ENCODE peak calls at places on chromosomes 6 and 20, in eight cellular contexts. L is heart left ventricle, Z is upper lobe of right lung, U is HepG2, Q is A549, X is esophagus squamous epithelium, C is IMR-90, K is right lobe of liver. O is an unnamed sample.

GRCh38 chr6:169556758-169557505 is 144.9 kb downstream of the WDR27 start:
- DNase-seq in L (no peak), Z (no peak), U (no peak), Q (no peak), X (no peak), C (no peak), K (no peak), O (no peak)

GRCh38 chr6:52610745-52611355 is 34.0 kb upstream of the TRAM2 start:
- DNase-seq in L (no peak), Z (no peak), U (peak; percentile 40), Q (no peak), X (no peak), C (peak; percentile 72), K (no peak), O (no peak)

GRCh38 chr6:107153061-107153460 is 37.7 kb upstream of the BEND3 start:
- DNase-seq in L (no peak), Z (no peak), U (no peak), Q (no peak), X (no peak), C (peak; percentile 69), K (no peak), O (no peak)

GRCh38 chr6:110654096-110654820 is 161.0 kb downstream of the CDK19 start:
- DNase-seq in L (no peak), Z (no peak), U (peak; percentile 80), Q (peak; percentile 4), X (no peak), C (peak; percentile 25), K (no peak), O (no peak)

GRCh38 chr6:127859956-127860355 is 40.9 kb downstream of the THEMIS start:
- DNase-seq in L (no peak), Z (no peak), U (no peak), Q (no peak), X (no peak), C (no peak), K (no peak), O (no peak)

GRCh38 chr6:157528931-157529653 is 148.1 kb downstream of the ZDHHC14 start:
- DNase-seq in L (no peak), Z (no peak), U (peak; percentile 73), Q (no peak), X (no peak), C (no peak), K (no peak), O (no peak)

GRCh38 chr6:3226422-3227362 is 761 bp downstream of the TUBB2B start:
- DNase-seq in L (no peak), Z (peak; percentile 69), U (no peak), Q (no peak), X (no peak), C (no peak), K (no peak), O (no peak)

GRCh38 chr6:161161889-161162624 is 111.8 kb downstream of the AGPAT4 start:
- DNase-seq in L (no peak), Z (no peak), U (no peak), Q (no peak), X (no peak), C (peak; percentile 59), K (no peak), O (no peak)

GRCh38 chr6:116536216-116536621 is 9.3 kb downstream of the TRAPPC3L start:
- DNase-seq in L (no peak), Z (no peak), U (peak; percentile 73), Q (peak; percentile 11), X (no peak), C (peak; percentile 71), K (no peak), O (no peak)

GRCh38 chr20:49562341-49563014 is 5.5 kb downstream of the PTGIS start:
- DNase-seq in L (peak; percentile 87), Z (no peak), U (no peak), Q (no peak), X (no peak), C (peak; percentile 84), K (no peak), O (no peak)

GRCh38 chr20:50635676-50636600 is 55.4 kb downstream of the RIPOR3 start:
- DNase-seq in L (peak; percentile 86), Z (peak; percentile 83), U (peak; percentile 77), Q (peak; percentile 85), X (no peak), C (peak; percentile 49), K (peak; percentile 70), O (no peak)

GRCh38 chr20:6646237-6646636 is 121.2 kb upstream of the BMP2 start:
- DNase-seq in L (no peak), Z (no peak), U (no peak), Q (no peak), X (no peak), C (no peak), K (no peak), O (no peak)

GRCh38 chr6:156583083-156583482 is 194.1 kb upstream of the ARID1B start:
- DNase-seq in L (no peak), Z (no peak), U (no peak), Q (no peak), X (no peak), C (no peak), K (no peak), O (no peak)

GRCh38 chr20:23880426-23880825 is 878 bp upstream of the CST5 start:
- DNase-seq in L (no peak), Z (no peak), U (no peak), Q (no peak), X (no peak), C (peak; percentile 3), K (no peak), O (no peak)

GRCh38 chr6:56803594-56803993 is 151.3 kb upstream of the BEND6 start:
- DNase-seq in L (no peak), Z (no peak), U (no peak), Q (no peak), X (no peak), C (peak; percentile 30), K (no peak), O (no peak)

GRCh38 chr6:3913958-3914337 is 64.8 kb downstream of the FAM50B start:
- DNase-seq in L (no peak), Z (no peak), U (peak; percentile 39), Q (no peak), X (no peak), C (peak; percentile 30), K (no peak), O (no peak)

GRCh38 chr6:154127638-154128037 is 88.6 kb downstream of the OPRM1 start:
- DNase-seq in L (no peak), Z (no peak), U (no peak), Q (no peak), X (no peak), C (no peak), K (no peak), O (no peak)

GRCh38 chr20:62402456-62402855 is 4.6 kb downstream of the CABLES2 start:
- DNase-seq in L (no peak), Z (no peak), U (no peak), Q (no peak), X (no peak), C (no peak), K (no peak), O (no peak)

GRCh38 chr20:62403331-62403730 is 3.8 kb downstream of the CABLES2 start:
- DNase-seq in L (no peak), Z (no peak), U (no peak), Q (no peak), X (no peak), C (no peak), K (no peak), O (no peak)

GRCh38 chr20:62400021-62400420 is 7.1 kb downstream of the CABLES2 start:
- DNase-seq in L (no peak), Z (no peak), U (no peak), Q (no peak), X (no peak), C (no peak), K (no peak), O (no peak)

GRCh38 chr20:62400541-62400940 is 6.5 kb downstream of the CABLES2 start:
- DNase-seq in L (no peak), Z (no peak), U (no peak), Q (no peak), X (no peak), C (no peak), K (no peak), O (no peak)

GRCh38 chr20:62401331-62401779 is 5.7 kb downstream of the CABLES2 start:
- DNase-seq in L (no peak), Z (no peak), U (no peak), Q (peak; percentile 35), X (no peak), C (no peak), K (no peak), O (no peak)
- TF ChIP-seq CTCF in L (no peak), Z (no peak), U (no peak), Q (peak; percentile 18), X (peak; percentile 26), C (no peak), K (no peak), O (no peak)

GRCh38 chr6:118591897-118592296 is 43.8 kb downstream of the PLN start:
- DNase-seq in L (no peak), Z (no peak), U (no peak), Q (no peak), X (no peak), C (no peak), K (no peak), O (no peak)
- H3K27ac ChIP-seq in L (no peak overlapping the region), Z (no peak overlapping the region), U (no peak overlapping the region), Q (no peak overlapping the region), X (no peak overlapping the region), C (no peak overlapping the region), K (no peak overlapping the region), O (no peak overlapping the region)

GRCh38 chr20:22430154-22430745 is 154.1 kb downstream of the FOXA2 start:
- DNase-seq in L (no peak), Z (no peak), U (peak; percentile 92), Q (peak; percentile 92), X (no peak), C (no peak), K (no peak), O (no peak)
- H3K4me3 ChIP-seq in L (no peak overlapping the region), Z (no peak overlapping the region), U (peak overlapping the region; percentile 45), Q (peak overlapping the region; percentile 9), X (no peak overlapping the region), C (no peak overlapping the region), K (no peak overlapping the region), O (no peak overlapping the region)

GRCh38 chr20:18904192-18904591 is 90.6 kb downstream of the SCP2D1 start:
- DNase-seq in L (no peak), Z (no peak), U (no peak), Q (no peak), X (no peak), C (no peak), K (no peak), O (no peak)

GRCh38 chr20:18907353-18907752 is 93.8 kb downstream of the SCP2D1 start:
- DNase-seq in L (no peak), Z (no peak), U (no peak), Q (no peak), X (no peak), C (no peak), K (no peak), O (no peak)

GRCh38 chr20:18902181-18902725 is 88.7 kb downstream of the SCP2D1 start:
- DNase-seq in L (no peak), Z (no peak), U (no peak), Q (no peak), X (no peak), C (no peak), K (no peak), O (no peak)

GRCh38 chr20:18906046-18906445 is 92.5 kb downstream of the SCP2D1 start:
- DNase-seq in L (no peak), Z (no peak), U (no peak), Q (no peak), X (no peak), C (no peak), K (no peak), O (no peak)

DNA sequence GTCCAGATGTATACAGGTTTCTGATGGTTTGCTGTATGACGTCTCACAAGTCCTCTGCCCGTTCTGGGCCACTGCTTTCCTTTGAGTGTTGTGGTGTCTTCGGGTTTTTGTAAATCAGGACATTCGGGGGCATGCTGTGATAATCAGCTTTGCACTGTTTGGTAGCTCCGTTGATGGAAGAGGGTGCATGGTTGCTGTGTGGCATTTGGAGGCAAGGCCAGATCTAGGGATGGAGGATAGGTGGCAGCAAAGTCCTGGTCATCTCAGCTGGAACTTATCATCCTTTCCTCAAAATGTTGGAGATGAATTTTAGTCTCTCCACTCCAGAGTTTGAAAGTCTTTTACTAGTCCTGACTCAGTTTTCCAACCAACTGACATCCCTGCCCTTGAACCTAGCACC is 91.0 kb downstream of the SCP2D1 start:
- DNase-seq in L (no peak), Z (no peak), U (no peak), Q (no peak), X (no peak), C (no peak), K (no peak), O (peak; percentile 5)
- TF ChIP-seq CTCF in L (peak; percentile 60), Z (peak; percentile 30), U (peak; percentile 50), Q (peak; percentile 17), X (peak; percentile 41), C (no peak), K (peak; percentile 8), O (peak; percentile 50)